ENCODE peak calls at places on chromosome X, in ten cellular contexts. Q is K562; R is brain microvascular endothelial cell; B is activated B cell treated with CpG ODN at 0.5 μM for 24 hours; V is Caki2; T is stimulated activated CD4-positive, alpha-beta T cell treated with anti-CD3 and anti-CD28 coated beads, Interleukin-2, amount 100 ng/mL, for 24 hours; L is globus pallidus; Z is right cardiac atrium; J is stomach; M is renal cortical epithelial cell. X is an unnamed sample.

GRCh38 chrX:114611018-114611619 is 27.2 kb downstream of the HTR2C start:
- DNase-seq in Q (peak), R (peak), B (no peak), V (peak), T (peak), L (peak), Z (no peak), J (peak), M (peak), X (peak)

GRCh38 chrX:19392078-19392477 is 48.4 kb downstream of the PDHA1 start:
- DNase-seq in Q (peak), R (no peak), B (no peak), V (no peak), T (no peak), L (no peak), Z (no peak), J (no peak), M (no peak), X (no peak)

GRCh38 chrX:141879616-141880015 is 24.1 kb upstream of the MAGEC1 start:
- DNase-seq in Q (no peak), R (no peak), B (no peak), V (no peak), T (no peak), L (no peak), Z (no peak), J (no peak), M (no peak), X (no peak)

GRCh38 chrX:21968333-21968732 is 27.8 kb downstream of the SMS start:
- DNase-seq in Q (no peak), R (no peak), B (no peak), V (no peak), T (no peak), L (no peak), Z (no peak), J (no peak), M (no peak), X (no peak)

GRCh38 chrX:40227111-40227510 is 129.4 kb upstream of the BCOR start:
- DNase-seq in Q (no peak), R (no peak), B (no peak), V (no peak), T (no peak), L (no peak), Z (no peak), J (no peak), M (no peak), X (no peak)

GRCh38 chrX:129979207-129979920 is 3.1 kb upstream of the BCORL1 start:
- DNase-seq in Q (no peak), R (no peak), B (peak), V (no peak), T (no peak), L (no peak), Z (no peak), J (no peak), M (no peak), X (no peak)

GRCh38 chrX:153582896-153583295 is 16.0 kb downstream of the CCNQ start:
- DNase-seq in Q (peak), R (no peak), B (peak), V (no peak), T (peak), L (peak), Z (peak), J (peak), M (no peak), X (no peak)

GRCh38 chrX:132463411-132463810 is 25.4 kb downstream of the MBNL3 start:
- DNase-seq in Q (peak), R (peak), B (no peak), V (no peak), T (peak), L (no peak), Z (no peak), J (no peak), M (no peak), X (no peak)

GRCh38 chrX:37371578-37371981 is 22.4 kb downstream of the PRRG1 start:
- DNase-seq in Q (no peak), R (no peak), B (no peak), V (no peak), T (no peak), L (no peak), Z (peak), J (no peak), M (peak), X (no peak)

GRCh38 chrX:9369802-9370291 is 95.0 kb upstream of the TBL1X start:
- DNase-seq in Q (no peak), R (no peak), B (no peak), V (no peak), T (no peak), L (no peak), Z (peak), J (no peak), M (no peak), X (no peak)

GRCh38 chrX:144612076-144612475 is 635.2 kb upstream of the SPANXN1 start:
- DNase-seq in Q (no peak), R (no peak), B (no peak), V (no peak), T (no peak), L (no peak), Z (no peak), J (no peak), M (no peak), X (no peak)

GRCh38 chrX:298993-299392 is 17.8 kb downstream of the PLCXD1 start:
- DNase-seq in Q (no peak), R (no peak), B (no peak), V (no peak), T (no peak), L (no peak), Z (peak), J (no peak), M (no peak), X (no peak)

GRCh38 chrX:24668111-24668510 is 21.0 kb upstream of the PCYT1B start:
- DNase-seq in Q (no peak), R (no peak), B (no peak), V (no peak), T (no peak), L (no peak), Z (no peak), J (no peak), M (no peak), X (no peak)

GRCh38 chrX:46572295-46572936 is 1.1 kb upstream of the CHST7 start:
- DNase-seq in Q (no peak), R (no peak), B (no peak), V (no peak), T (peak), L (no peak), Z (no peak), J (no peak), M (no peak), X (no peak)

GRCh38 chrX:8304668-8305067 is 133.6 kb upstream of the VCX2 start:
- DNase-seq in Q (no peak), R (no peak), B (no peak), V (no peak), T (no peak), L (no peak), Z (no peak), J (no peak), M (no peak), X (no peak)

GRCh38 chrX:154082396-154083133 is 15.0 kb downstream of the MECP2 start:
- DNase-seq in Q (peak), R (peak), B (no peak), V (peak), T (no peak), L (no peak), Z (no peak), J (no peak), M (peak), X (peak)

GRCh38 chrX:147803948-147804347 is 107.8 kb upstream of the FMR1 start:
- DNase-seq in Q (peak), R (no peak), B (no peak), V (no peak), T (no peak), L (peak), Z (no peak), J (no peak), M (peak), X (no peak)

GRCh38 chrX:126164689-126165400 is 1.2 kb downstream of the DCAF12L2 start:
- DNase-seq in Q (no peak), R (no peak), B (no peak), V (no peak), T (no peak), L (no peak), Z (no peak), J (no peak), M (no peak), X (no peak)

GRCh38 chrX:140971385-140971784 is 31.0 kb upstream of the SPANXB1 start:
- DNase-seq in Q (no peak), R (no peak), B (no peak), V (no peak), T (no peak), L (no peak), Z (no peak), J (no peak), M (no peak), X (no peak)

GRCh38 chrX:74613350-74614192 is 853 bp downstream of the RLIM start:
- DNase-seq in Q (peak), R (peak), B (no peak), V (peak), T (no peak), L (peak), Z (peak), J (peak), M (peak), X (no peak)

GRCh38 chrX:13476384-13476783 is 93.0 kb upstream of the EGFL6 start:
- DNase-seq in Q (no peak), R (no peak), B (no peak), V (no peak), T (no peak), L (no peak), Z (no peak), J (no peak), M (no peak), X (no peak)

GRCh38 chrX:133335027-133335426 is 80.3 kb downstream of the GPC4 start:
- DNase-seq in Q (peak), R (peak), B (no peak), V (peak), T (no peak), L (peak), Z (no peak), J (no peak), M (peak), X (no peak)

GRCh38 chrX:38045697-38046096 is 39.3 kb downstream of the SYTL5 start:
- DNase-seq in Q (no peak), R (peak), B (no peak), V (no peak), T (no peak), L (no peak), Z (peak), J (peak), M (no peak), X (no peak)

GRCh38 chrX:136636121-136636520 is 11.8 kb upstream of the CD40LG start:
- DNase-seq in Q (no peak), R (no peak), B (no peak), V (no peak), T (no peak), L (no peak), Z (no peak), J (no peak), M (no peak), X (no peak)

GRCh38 chrX:121256653-121257052 is 209.2 kb downstream of the GLUD2 start:
- DNase-seq in Q (no peak), R (no peak), B (no peak), V (no peak), T (no peak), L (no peak), Z (no peak), J (no peak), M (no peak), X (no peak)

GRCh38 chrX:139889760-139890159 is 43.1 kb downstream of the ATP11C start:
- DNase-seq in Q (no peak), R (no peak), B (no peak), V (peak), T (no peak), L (no peak), Z (no peak), J (no peak), M (peak), X (no peak)